ENCODE peak calls at places on chromosomes 12 and 14, in ten cellular contexts. W is EL; X is CD14-positive monocyte; A is cardiac fibroblast; O is effector memory CD4-positive, alpha-beta T cell; E is HFFc6; Y is cardiac muscle cell; D is GF-D8; I is Calu3; M is H9. S is an unnamed sample.

GRCh38 chr12:25377475-25378179 is 126.9 kb upstream of the KRAS start:
- DNase-seq in Y (no peak), E (peak), M (no peak), D (no peak), A (peak), I (no peak), O (no peak), X (no peak), W (peak), S (no peak)

GRCh38 chr14:104982548-104983230 is 2.9 kb upstream of the CLBA1 start:
- DNase-seq in A (no peak), W (no peak), M (no peak), Y (no peak), E (no peak), X (peak), I (no peak), D (no peak), O (no peak), S (no peak)

GRCh38 chr12:26750531-26751171 is 82.3 kb downstream of the ITPR2 start:
- DNase-seq in Y (no peak), M (no peak), O (no peak), I (no peak), E (no peak), W (no peak), D (no peak), X (no peak), A (no peak), S (no peak)

GRCh38 chr12:65323025-65323424 is 44.5 kb downstream of the MSRB3 start:
- DNase-seq in W (no peak), O (no peak), Y (no peak), I (no peak), E (no peak), A (no peak), X (no peak), D (no peak), M (no peak), S (no peak)

GRCh38 chr14:71765505-71765904 is 166.7 kb upstream of the RGS6 start:
- DNase-seq in W (no peak), M (no peak), X (no peak), A (no peak), Y (no peak), O (no peak), E (no peak), I (no peak), D (no peak), S (no peak)

GRCh38 chr14:85516239-85517112 is 13.5 kb upstream of the FLRT2 start:
- DNase-seq in W (peak), M (no peak), A (peak), D (no peak), I (no peak), E (peak), Y (no peak), X (no peak), O (no peak), S (no peak)

GRCh38 chr14:91315844-91316267 is 71.4 kb upstream of the GPR68 start:
- DNase-seq in O (peak), Y (no peak), A (no peak), W (no peak), X (peak), M (no peak), E (no peak), I (no peak), D (peak), S (no peak)

GRCh38 chr12:39620664-39621658 is 1.4 kb upstream of the ABCD2 start:
- DNase-seq in M (no peak), D (no peak), A (peak), I (no peak), O (no peak), E (no peak), W (no peak), Y (no peak), X (no peak), S (no peak)

GRCh38 chr14:103220134-103220981 is 97.1 kb downstream of the TNFAIP2 start:
- DNase-seq in W (no peak), O (no peak), I (no peak), Y (no peak), E (no peak), X (no peak), A (no peak), M (peak), D (no peak), S (no peak)

GRCh38 chr12:6697584-6698351 is 2.8 kb downstream of the PIANP start:
- DNase-seq in O (no peak), A (peak), X (no peak), W (peak), I (peak), Y (peak), M (peak), D (no peak), E (peak), S (no peak)

GRCh38 chr12:12786716-12787601 is 1.5 kb downstream of the APOLD1 start:
- DNase-seq in D (peak), E (peak), O (peak), A (peak), X (peak), W (peak), M (peak), Y (peak), I (peak), S (peak)

GRCh38 chr14:96363751-96364336 is 518 bp downstream of the GSKIP start:
- DNase-seq in W (peak), M (peak), A (peak), I (peak), O (no peak), D (no peak), Y (peak), E (peak), X (no peak), S (no peak)

GRCh38 chr12:105980533-105980932 is 158.2 kb downstream of the NUAK1 start:
- DNase-seq in E (no peak), W (no peak), A (no peak), O (no peak), I (no peak), X (no peak), D (no peak), Y (no peak), M (peak), S (no peak)

GRCh38 chr12:62827855-62828254 is 107.1 kb downstream of the PPM1H start:
- DNase-seq in X (no peak), A (no peak), I (no peak), O (no peak), Y (no peak), M (no peak), D (no peak), E (no peak), W (no peak), S (no peak)

GRCh38 chr14:65267856-65268255 is 144.7 kb upstream of the FUT8 start:
- DNase-seq in D (no peak), M (no peak), E (no peak), O (no peak), W (no peak), X (no peak), I (no peak), A (no peak), Y (no peak), S (no peak)

GRCh38 chr14:104528496-104528895 is 51.1 kb upstream of the C14orf180 start:
- DNase-seq in D (no peak), Y (no peak), E (no peak), I (no peak), O (no peak), W (no peak), X (no peak), A (no peak), M (peak), S (no peak)

GRCh38 chr14:72049462-72049861 is 117.2 kb downstream of the RGS6 start:
- DNase-seq in M (no peak), O (no peak), E (no peak), A (no peak), X (no peak), W (no peak), I (no peak), Y (no peak), D (no peak), S (no peak)

GRCh38 chr14:36514278-36515104 is 5.5 kb downstream of the NKX2-1 start:
- DNase-seq in D (no peak), M (no peak), W (no peak), Y (no peak), E (no peak), X (no peak), A (no peak), O (no peak), I (no peak), S (no peak)

GRCh38 chr14:28671425-28671824 is 95.2 kb upstream of the FOXG1 start:
- DNase-seq in X (no peak), W (no peak), Y (no peak), M (no peak), O (no peak), E (no peak), A (peak), D (no peak), I (no peak), S (no peak)

GRCh38 chr14:104598461-104599273 is 5.9 kb downstream of the TMEM179 start:
- DNase-seq in X (no peak), I (no peak), Y (no peak), E (no peak), D (no peak), W (no peak), A (no peak), O (no peak), M (no peak), S (no peak)

GRCh38 chr14:104925214-104925899 is 678 bp downstream of the PLD4 start:
- DNase-seq in D (no peak), A (no peak), Y (no peak), W (no peak), M (no peak), I (no peak), X (no peak), O (no peak), E (no peak), S (no peak)

GRCh38 chr12:7075518-7075917 is 15.0 kb downstream of the C1S start:
- DNase-seq in O (no peak), W (no peak), Y (no peak), D (no peak), A (no peak), M (no peak), X (no peak), I (no peak), E (no peak), S (no peak)

GRCh38 chr14:75514673-75515630 is 7.3 kb upstream of the BATF start:
- DNase-seq in A (peak), X (no peak), M (peak), Y (no peak), O (peak), E (no peak), I (peak), D (no peak), W (peak), S (no peak)

GRCh38 chr14:78608998-78609787 is 439.0 kb downstream of the NRXN3 start:
- DNase-seq in D (no peak), O (no peak), M (no peak), I (no peak), E (no peak), A (no peak), W (peak), Y (no peak), X (no peak), S (no peak)